ENCODE peak calls at places on chromosomes 16 and 17, in seven cellular contexts. T is heart right ventricle; A is hepatocyte; I is CD4-positive, alpha-beta T cell; E is ovary; L is uterus; G is suprapubic skin. P is an unnamed sample.

GRCh38 chr17:78490156-78490555 is 87.0 kb downstream of the DNAH17 start:
- DNase-seq in T (no peak), A (no peak), I (no peak), E (no peak), L (no peak), G (no peak), P (no peak)

GRCh38 chr16:17784073-17784472 is 313.3 kb upstream of the XYLT1 start:
- DNase-seq in T (no peak), A (peak), I (no peak), E (no peak), L (no peak), G (no peak), P (no peak)

GRCh38 chr17:2146132-2146871 is 91.4 kb downstream of the HIC1 start:
- DNase-seq in T (no peak), A (no peak), I (no peak), E (no peak), L (no peak), G (no peak), P (no peak)

GRCh38 chr16:54718376-54718775 is 212.3 kb upstream of the IRX5 start:
- DNase-seq in T (no peak), A (no peak), I (no peak), E (no peak), L (no peak), G (no peak), P (no peak)

GRCh38 chr17:78575340-78575739 is 1.9 kb downstream of the DNAH17 start:
- DNase-seq in T (no peak), A (no peak), I (no peak), E (no peak), L (no peak), G (no peak), P (no peak)

GRCh38 chr17:49501496-49501895 is 6.4 kb downstream of the NGFR start:
- DNase-seq in T (no peak), A (no peak), I (no peak), E (no peak), L (no peak), G (no peak), P (no peak)

GRCh38 chr16:29978081-29978480 is 4.4 kb downstream of the TAOK2 start:
- DNase-seq in T (no peak), A (no peak), I (no peak), E (no peak), L (no peak), G (no peak), P (no peak)

GRCh38 chr17:68299817-68300216 is 8.5 kb downstream of the ARSG start:
- DNase-seq in T (no peak), A (no peak), I (no peak), E (no peak), L (no peak), G (no peak), P (no peak)

GRCh38 chr16:81697886-81698635 is 81.0 kb upstream of the PLCG2 start:
- DNase-seq in T (no peak), A (peak), I (no peak), E (no peak), L (peak), G (peak), P (no peak)

GRCh38 chr17:9410737-9411136 is 164.9 kb downstream of the STX8 start:
- DNase-seq in T (no peak), A (no peak), I (no peak), E (no peak), L (no peak), G (no peak), P (no peak)

GRCh38 chr17:49612721-49613120 is 37.0 kb downstream of the NXPH3 start:
- DNase-seq in T (no peak), A (no peak), I (no peak), E (no peak), L (no peak), G (no peak), P (no peak)

GRCh38 chr17:9427460-9428315 is 147.9 kb downstream of the STX8 start:
- DNase-seq in T (no peak), A (no peak), I (no peak), E (no peak), L (no peak), G (no peak), P (no peak)

GRCh38 chr17:27473748-27474609 is 17.7 kb downstream of the KSR1 start:
- DNase-seq in T (peak), A (peak), I (peak), E (no peak), L (peak), G (no peak), P (no peak)

GRCh38 chr17:59361386-59361785 is 29.9 kb downstream of the YPEL2 start:
- DNase-seq in T (no peak), A (no peak), I (no peak), E (no peak), L (no peak), G (no peak), P (no peak)

GRCh38 chr17:69574257-69575197 is 160.0 kb downstream of the MAP2K6 start:
- DNase-seq in T (no peak), A (no peak), I (no peak), E (peak), L (no peak), G (no peak), P (no peak)

GRCh38 chr17:31074772-31075538 is 19.8 kb upstream of the NF1 start:
- DNase-seq in T (no peak), A (no peak), I (no peak), E (no peak), L (no peak), G (no peak), P (no peak)

GRCh38 chr16:1895949-1896675 is 22.1 kb downstream of the HS3ST6 start:
- DNase-seq in T (no peak), A (no peak), I (no peak), E (no peak), L (no peak), G (no peak), P (no peak)

GRCh38 chr17:42937712-42938596 is 26.3 kb downstream of the AARSD1 start:
- DNase-seq in T (no peak), A (peak), I (no peak), E (peak), L (peak), G (no peak), P (no peak)

GRCh38 chr16:75244844-75245758 is 6.3 kb downstream of the BCAR1 start:
- DNase-seq in T (peak), A (peak), I (no peak), E (peak), L (peak), G (no peak), P (no peak)

GRCh38 chr17:35577826-35578194 is 561 bp downstream of the PEX12 start:
- DNase-seq in T (no peak), A (peak), I (no peak), E (no peak), L (no peak), G (no peak), P (no peak)

GRCh38 chr17:73911726-73912359 is 267.6 kb upstream of the SDK2 start:
- DNase-seq in T (no peak), A (no peak), I (no peak), E (no peak), L (no peak), G (no peak), P (no peak)

GRCh38 chr17:2238432-2239169 is 65.0 kb downstream of the SMG6 start:
- DNase-seq in T (peak), A (no peak), I (no peak), E (no peak), L (peak), G (no peak), P (no peak)

GRCh38 chr17:58679263-58680037 is 12.4 kb downstream of the TEX14 start:
- DNase-seq in T (no peak), A (no peak), I (no peak), E (no peak), L (no peak), G (no peak), P (no peak)

GRCh38 chr17:8072727-8073461 is 14.6 kb downstream of the ALOX12B start:
- DNase-seq in T (no peak), A (peak), I (peak), E (no peak), L (no peak), G (no peak), P (no peak)

GRCh38 chr16:85857406-85857805 is 41.6 kb upstream of the IRF8 start:
- DNase-seq in T (no peak), A (no peak), I (no peak), E (no peak), L (no peak), G (no peak), P (no peak)

GRCh38 chr16:68480084-68480995 is 32.0 kb upstream of the SMPD3 start:
- DNase-seq in T (no peak), A (no peak), I (no peak), E (no peak), L (no peak), G (no peak), P (no peak)

GRCh38 chr16:26765087-26765486 is 301.6 kb upstream of the C16orf82 start:
- DNase-seq in T (no peak), A (peak), I (no peak), E (no peak), L (no peak), G (no peak), P (no peak)

GRCh38 chr16:79067600-79067999 is 532.9 kb downstream of the MAF start:
- DNase-seq in T (no peak), A (no peak), I (no peak), E (no peak), L (no peak), G (no peak), P (no peak)

DNA sequence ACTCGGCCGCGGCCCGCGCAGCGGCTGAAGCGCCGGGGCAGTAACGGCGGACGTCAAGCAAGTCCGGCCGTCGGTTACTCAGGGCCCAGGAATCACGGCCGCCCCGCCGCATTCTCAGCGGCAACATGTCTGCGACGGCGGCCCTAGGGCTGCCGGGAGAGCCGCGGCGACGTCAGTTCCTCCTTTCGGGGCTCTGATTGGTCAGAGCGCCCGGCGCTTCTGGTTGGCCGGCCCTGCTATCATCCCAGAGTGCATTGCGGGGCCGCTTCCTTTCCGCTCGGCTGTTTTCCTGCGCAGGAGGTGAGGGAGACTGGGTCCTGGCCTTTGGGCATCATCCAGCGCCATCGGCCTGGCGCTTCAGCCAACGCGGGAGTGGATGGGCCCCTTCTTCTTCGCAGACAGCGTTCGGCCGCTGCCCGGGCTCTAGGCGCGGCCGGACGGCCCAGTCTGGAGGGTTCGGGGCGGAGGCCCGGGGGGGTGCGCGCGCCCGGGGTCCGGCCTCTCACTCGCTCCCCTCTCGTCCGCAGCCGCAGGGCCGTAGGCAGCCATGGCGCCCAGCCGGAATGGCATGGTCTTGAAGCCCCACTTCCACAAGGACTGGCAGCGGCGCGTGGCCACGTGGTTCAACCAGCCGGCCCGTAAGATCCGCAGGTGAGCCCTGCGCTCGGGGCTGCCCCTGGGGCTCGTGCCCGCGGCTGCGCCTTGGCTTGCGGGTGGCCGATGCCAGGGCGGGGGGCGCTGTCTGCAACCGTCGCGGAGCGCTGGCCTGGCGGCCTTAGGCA is at the start of gene RPL13:
- DNase-seq in T (peak), A (peak), I (peak), E (peak), L (peak), G (peak), P (peak)
- TF ChIP-seq CTCF in T (no peak), A (no peak), I (no peak), E (no peak), L (no peak), G (no peak), P (no peak)

DNA sequence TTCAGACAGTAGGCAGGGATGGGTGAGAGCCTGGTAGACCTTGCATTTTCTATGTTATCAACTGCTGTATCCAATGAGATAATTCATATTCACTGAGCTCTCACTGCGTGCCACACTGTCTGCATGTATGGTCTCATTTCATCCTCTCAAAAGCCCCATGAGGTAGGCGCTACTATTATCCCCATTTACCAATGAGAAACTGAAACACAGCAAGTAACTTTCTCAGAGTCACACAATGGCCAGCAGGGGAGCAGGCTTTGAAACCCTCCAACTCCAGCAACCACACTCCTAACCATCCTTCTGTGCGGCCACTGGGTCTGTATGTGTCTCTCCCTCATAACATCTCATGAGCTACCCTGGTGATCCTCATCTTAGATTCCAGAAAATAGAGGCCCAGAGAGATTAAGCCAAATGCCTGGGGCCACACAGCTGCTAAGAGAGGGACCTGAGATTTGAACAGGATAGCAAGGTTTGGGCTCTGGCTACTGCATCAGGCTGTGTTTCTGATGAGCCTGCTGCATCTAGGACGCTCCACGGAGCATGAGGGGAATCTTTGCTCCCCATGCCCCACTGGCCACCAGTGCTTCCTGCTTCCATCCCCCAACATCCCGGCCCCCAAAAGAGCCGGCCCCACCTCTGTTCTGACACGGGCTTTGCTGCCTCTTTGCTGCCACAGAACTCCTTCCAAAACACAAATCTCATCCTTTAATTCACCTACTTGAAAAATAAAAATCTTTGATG is 3.2 kb downstream of the CCR7 start:
- DNase-seq in T (no peak), A (peak), I (no peak), E (no peak), L (no peak), G (no peak), P (no peak)
- TF ChIP-seq CTCF in T (peak), A (no peak), I (peak), E (no peak), L (no peak), G (no peak), P (no peak)

GRCh38 chr16:49643429-49644142 is 212.3 kb downstream of the ZNF423 start:
- DNase-seq in T (no peak), A (no peak), I (no peak), E (no peak), L (no peak), G (no peak), P (no peak)

GRCh38 chr16:49640606-49641005 is 215.3 kb downstream of the ZNF423 start:
- DNase-seq in T (no peak), A (no peak), I (no peak), E (peak), L (no peak), G (no peak), P (no peak)

GRCh38 chr16:49641250-49641649 is 214.7 kb downstream of the ZNF423 start:
- DNase-seq in T (no peak), A (no peak), I (no peak), E (no peak), L (no peak), G (no peak), P (no peak)

GRCh38 chr16:49645263-49645662 is 210.6 kb downstream of the ZNF423 start:
- DNase-seq in T (no peak), A (no peak), I (no peak), E (no peak), L (no peak), G (no peak), P (no peak)

DNA sequence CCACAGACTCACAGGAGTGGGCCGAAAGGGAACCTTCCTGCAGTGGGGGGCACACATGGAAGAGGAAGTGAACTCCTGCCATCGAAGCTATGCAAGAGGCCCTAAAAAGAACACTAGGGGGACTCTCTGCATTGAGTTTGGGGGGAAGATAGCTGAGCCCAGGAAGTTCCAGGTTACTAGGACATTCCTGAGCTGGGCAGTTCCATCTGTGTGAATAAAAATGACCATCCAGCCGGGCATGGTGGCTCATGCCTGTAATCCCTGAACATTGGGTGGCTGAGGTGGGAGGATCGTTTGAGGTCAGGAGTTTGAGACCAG is 211.8 kb downstream of the ZNF423 start:
- DNase-seq in T (no peak), A (no peak), I (no peak), E (no peak), L (no peak), G (no peak), P (no peak)
- TF ChIP-seq CTCF in T (no peak), A (peak), I (no peak), E (no peak), L (peak), G (no peak), P (no peak)

GRCh38 chr16:19177111-19177747 is 9.2 kb downstream of the SYT17 start:
- DNase-seq in T (no peak), A (no peak), I (no peak), E (no peak), L (no peak), G (no peak), P (no peak)
- TF ChIP-seq CTCF in T (no peak), A (no peak), I (no peak), E (no peak), L (no peak), G (no peak), P (no peak)

DNA sequence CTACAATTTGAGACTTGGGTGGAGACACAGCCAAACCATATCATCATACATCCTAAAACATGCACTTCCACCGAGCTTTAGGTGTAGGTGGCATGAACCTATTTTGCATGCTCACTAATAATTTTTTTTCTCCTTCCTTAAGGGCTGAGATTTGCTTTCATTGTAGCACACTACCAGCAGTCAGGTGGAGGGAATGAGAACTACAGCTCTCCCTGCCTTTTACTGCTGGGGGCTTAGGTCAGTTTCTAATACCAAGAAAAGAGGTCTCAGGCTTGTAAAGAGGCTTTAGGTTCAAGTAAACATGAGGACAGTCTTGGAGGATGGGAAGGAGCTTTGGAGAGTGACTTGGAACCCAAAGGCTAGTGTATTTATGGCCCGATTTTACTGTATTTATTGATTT is 22.0 kb downstream of the CFAP20 start:
- DNase-seq in T (no peak), A (no peak), I (no peak), E (no peak), L (no peak), G (no peak), P (no peak)
- TF ChIP-seq CTCF in T (no peak), A (no peak), I (no peak), E (no peak), L (no peak), G (no peak), P (no peak)

DNA sequence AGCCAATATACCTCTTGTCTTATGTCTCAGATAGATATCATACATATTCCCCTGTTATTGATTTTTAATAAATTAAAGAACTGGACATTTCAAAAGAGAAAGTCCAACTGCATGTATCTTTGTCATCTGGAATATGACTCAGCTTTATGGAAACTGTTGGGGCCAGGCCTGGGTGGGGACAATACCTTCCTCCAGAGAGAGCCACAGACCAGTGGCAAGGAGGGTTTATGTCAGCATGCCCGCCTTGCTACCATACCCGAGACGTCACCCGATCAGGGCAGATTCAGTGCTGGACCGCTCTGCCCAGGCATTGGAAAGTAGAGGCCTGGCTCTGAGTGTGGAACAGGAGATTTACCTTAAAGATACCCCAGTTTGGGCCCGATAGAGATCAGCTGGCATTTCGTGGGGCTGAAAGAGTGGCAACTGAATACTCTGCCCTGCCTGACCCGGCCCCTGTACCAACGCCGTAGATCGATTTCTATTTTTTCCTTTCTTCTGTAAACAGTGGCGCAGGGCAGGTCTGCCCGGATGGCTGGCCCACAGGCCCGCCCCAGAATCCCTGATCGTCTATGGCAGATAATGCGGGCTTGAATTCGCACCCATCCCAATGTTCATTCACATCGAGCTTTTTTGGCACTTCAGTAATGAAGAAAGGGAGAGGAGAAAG is 158.6 kb downstream of the SALL1 start:
- DNase-seq in T (no peak), A (no peak), I (no peak), E (no peak), L (no peak), G (no peak), P (no peak)
- TF ChIP-seq CTCF in T (no peak), A (no peak), I (no peak), E (no peak), L (no peak), G (no peak), P (no peak)

GRCh38 chr16:62224810-62225209 is 188.6 kb upstream of the CDH8 start:
- DNase-seq in T (no peak), A (no peak), I (no peak), E (no peak), L (no peak), G (no peak), P (no peak)

GRCh38 chr16:62225675-62226074 is 189.4 kb upstream of the CDH8 start:
- DNase-seq in T (peak), A (peak), I (no peak), E (no peak), L (no peak), G (peak), P (peak)
- TF ChIP-seq CTCF in T (peak), A (peak), I (no peak), E (no peak), L (no peak), G (peak), P (no peak)

P was measured in omental fat pad.